ENCODE peak calls at places on chromosomes 16 and 17, in five cellular contexts. One of them, this sample, is unnamed.

GRCh38 chr16:78331749-78332148 is 232.3 kb downstream of the WWOX start:
- DNase-seq in C1 segment of cervical spinal cord: no peak
- DNase-seq in retinal pigment epithelial cell: no peak
- DNase-seq in HTR-8/SVneo: no peak
- DNase-seq in stimulated activated CD8-positive, alpha-beta memory T cell treated with anti-CD3 and anti-CD28 coated beads, Interleukin-15, amount 100 ng/mL, for 24 hours: no peak
- DNase-seq in this sample: no peak

GRCh38 chr16:1762879-1763520 is 8.3 kb downstream of the NME3 start:
- DNase-seq in C1 segment of cervical spinal cord: no peak
- DNase-seq in retinal pigment epithelial cell: no peak
- DNase-seq in HTR-8/SVneo: no peak
- DNase-seq in stimulated activated CD8-positive, alpha-beta memory T cell treated with anti-CD3 and anti-CD28 coated beads, Interleukin-15, amount 100 ng/mL, for 24 hours: no peak
- DNase-seq in this sample: no peak

GRCh38 chr16:30342751-30343490 is 12.2 kb downstream of the CD2BP2 start:
- DNase-seq in C1 segment of cervical spinal cord: no peak
- DNase-seq in retinal pigment epithelial cell: no peak
- DNase-seq in HTR-8/SVneo: no peak
- DNase-seq in stimulated activated CD8-positive, alpha-beta memory T cell treated with anti-CD3 and anti-CD28 coated beads, Interleukin-15, amount 100 ng/mL, for 24 hours: no peak
- DNase-seq in this sample: no peak

GRCh38 chr17:82384730-82385429 is 13.3 kb downstream of the UTS2R start:
- DNase-seq in C1 segment of cervical spinal cord: no peak
- DNase-seq in retinal pigment epithelial cell: no peak
- DNase-seq in HTR-8/SVneo: peak
- DNase-seq in stimulated activated CD8-positive, alpha-beta memory T cell treated with anti-CD3 and anti-CD28 coated beads, Interleukin-15, amount 100 ng/mL, for 24 hours: no peak
- DNase-seq in this sample: no peak

GRCh38 chr16:81601601-81602251 is 157.1 kb downstream of the CMIP start:
- DNase-seq in C1 segment of cervical spinal cord: no peak
- DNase-seq in retinal pigment epithelial cell: peak
- DNase-seq in HTR-8/SVneo: no peak
- DNase-seq in stimulated activated CD8-positive, alpha-beta memory T cell treated with anti-CD3 and anti-CD28 coated beads, Interleukin-15, amount 100 ng/mL, for 24 hours: no peak
- DNase-seq in this sample: no peak

GRCh38 chr17:65154770-65155589 is 17.8 kb downstream of the RGS9 start:
- DNase-seq in C1 segment of cervical spinal cord: no peak
- DNase-seq in retinal pigment epithelial cell: no peak
- DNase-seq in HTR-8/SVneo: peak
- DNase-seq in stimulated activated CD8-positive, alpha-beta memory T cell treated with anti-CD3 and anti-CD28 coated beads, Interleukin-15, amount 100 ng/mL, for 24 hours: no peak
- DNase-seq in this sample: no peak

GRCh38 chr17:7081341-7082062 is 1.5 kb upstream of the CLEC10A start:
- DNase-seq in C1 segment of cervical spinal cord: no peak
- DNase-seq in retinal pigment epithelial cell: no peak
- DNase-seq in HTR-8/SVneo: no peak
- DNase-seq in stimulated activated CD8-positive, alpha-beta memory T cell treated with anti-CD3 and anti-CD28 coated beads, Interleukin-15, amount 100 ng/mL, for 24 hours: no peak
- DNase-seq in this sample: no peak

GRCh38 chr16:12869681-12870427 is 31.5 kb upstream of the SHISA9 start:
- DNase-seq in C1 segment of cervical spinal cord: no peak
- DNase-seq in retinal pigment epithelial cell: no peak
- DNase-seq in HTR-8/SVneo: no peak
- DNase-seq in stimulated activated CD8-positive, alpha-beta memory T cell treated with anti-CD3 and anti-CD28 coated beads, Interleukin-15, amount 100 ng/mL, for 24 hours: no peak
- DNase-seq in this sample: no peak

GRCh38 chr16:72362476-72362875 is 190.5 kb upstream of the PMFBP1 start:
- DNase-seq in C1 segment of cervical spinal cord: no peak
- DNase-seq in retinal pigment epithelial cell: no peak
- DNase-seq in HTR-8/SVneo: no peak
- DNase-seq in stimulated activated CD8-positive, alpha-beta memory T cell treated with anti-CD3 and anti-CD28 coated beads, Interleukin-15, amount 100 ng/mL, for 24 hours: no peak
- DNase-seq in this sample: no peak

GRCh38 chr16:86523166-86523740 is 12.9 kb downstream of the FOXF1 start:
- DNase-seq in C1 segment of cervical spinal cord: no peak
- DNase-seq in retinal pigment epithelial cell: no peak
- DNase-seq in HTR-8/SVneo: no peak
- DNase-seq in stimulated activated CD8-positive, alpha-beta memory T cell treated with anti-CD3 and anti-CD28 coated beads, Interleukin-15, amount 100 ng/mL, for 24 hours: no peak
- DNase-seq in this sample: no peak

GRCh38 chr16:73339821-73340220 is 291.9 kb upstream of the ZFHX3 start:
- DNase-seq in C1 segment of cervical spinal cord: no peak
- DNase-seq in retinal pigment epithelial cell: no peak
- DNase-seq in HTR-8/SVneo: no peak
- DNase-seq in stimulated activated CD8-positive, alpha-beta memory T cell treated with anti-CD3 and anti-CD28 coated beads, Interleukin-15, amount 100 ng/mL, for 24 hours: no peak
- DNase-seq in this sample: no peak

GRCh38 chr17:12756786-12757185 is 32.5 kb upstream of the ARHGAP44 start:
- DNase-seq in C1 segment of cervical spinal cord: no peak
- DNase-seq in retinal pigment epithelial cell: no peak
- DNase-seq in HTR-8/SVneo: no peak
- DNase-seq in stimulated activated CD8-positive, alpha-beta memory T cell treated with anti-CD3 and anti-CD28 coated beads, Interleukin-15, amount 100 ng/mL, for 24 hours: no peak
- DNase-seq in this sample: no peak

This sample was measured in nucleus accumbens.